ENCODE peak calls at places on chromosome 22, in six cellular contexts. U is effector memory CD4-positive, alpha-beta T cell; I is substantia nigra; V is AG04450; M is AG08395; Y is ecto neural progenitor cell. S is an unnamed sample.

GRCh38 chr22:44182591-44183588 is 2.2 kb downstream of the PARVG start:
- DNase-seq in Y (no peak), I (no peak), U (no peak), M (no peak), V (no peak), S (peak)

GRCh38 chr22:20013382-20013871 is 3.2 kb downstream of the ARVCF start:
- DNase-seq in U (no peak), M (peak), I (peak), Y (peak), V (no peak), S (peak)

GRCh38 chr22:38033522-38034277 is 23.5 kb upstream of the PICK1 start:
- DNase-seq in U (no peak), Y (no peak), M (no peak), I (peak), V (no peak), S (peak)

GRCh38 chr22:37492428-37493344 is 6.5 kb upstream of the MFNG start:
- DNase-seq in V (no peak), Y (peak), M (peak), U (no peak), I (no peak), S (no peak)

GRCh38 chr22:32676196-32676595 is 125.3 kb upstream of the TIMP3 start:
- DNase-seq in I (no peak), U (no peak), M (no peak), V (no peak), Y (no peak), S (no peak)

GRCh38 chr22:29700206-29700948 is 19.4 kb upstream of the CABP7 start:
- DNase-seq in Y (no peak), I (no peak), U (no peak), M (no peak), V (no peak), S (no peak)

GRCh38 chr22:26967282-26967681 is 309.9 kb downstream of the MIAT start:
- DNase-seq in U (no peak), M (no peak), Y (no peak), V (no peak), I (no peak), S (no peak)

GRCh38 chr22:44776535-44777363 is 24.4 kb downstream of the ARHGAP8 start:
- DNase-seq in I (no peak), Y (no peak), U (no peak), V (no peak), M (no peak), S (no peak)

GRCh38 chr22:43001271-43002197 is 13.4 kb downstream of the PACSIN2 start:
- DNase-seq in Y (no peak), U (no peak), I (no peak), V (no peak), M (no peak), S (no peak)

GRCh38 chr22:49185312-49185969 is 642.2 kb downstream of the BRD1 start:
- DNase-seq in U (no peak), M (no peak), V (no peak), Y (no peak), I (no peak), S (no peak)

GRCh38 chr22:35482974-35483373 is 57.7 kb upstream of the RASD2 start:
- DNase-seq in Y (no peak), U (no peak), I (no peak), M (no peak), V (no peak), S (no peak)

GRCh38 chr22:27711756-27712155 is 89.8 kb downstream of the MN1 start:
- DNase-seq in I (no peak), M (no peak), V (no peak), U (no peak), Y (no peak), S (no peak)

GRCh38 chr22:21568207-21569075 is 927 bp downstream of the UBE2L3 start:
- DNase-seq in U (peak), V (no peak), Y (no peak), I (peak), M (peak), S (no peak)

GRCh38 chr22:26805131-26805530 is 147.7 kb downstream of the MIAT start:
- DNase-seq in M (peak), I (no peak), Y (no peak), U (no peak), V (no peak), S (no peak)

GRCh38 chr22:43376765-43377485 is 33.8 kb upstream of the SCUBE1 start:
- DNase-seq in V (no peak), U (peak), I (no peak), Y (no peak), M (no peak), S (no peak)

GRCh38 chr22:29782061-29782845 is 15.1 kb downstream of the UQCR10 start:
- DNase-seq in V (no peak), M (peak), I (peak), Y (no peak), U (no peak), S (peak)

GRCh38 chr22:45731041-45731797 is 59.6 kb downstream of the ATXN10 start:
- DNase-seq in U (no peak), V (no peak), I (no peak), M (peak), Y (no peak), S (no peak)

GRCh38 chr22:29524440-29525191 is 28.9 kb downstream of the THOC5 start:
- DNase-seq in Y (peak), V (no peak), M (peak), U (no peak), I (no peak), S (no peak)

GRCh38 chr22:30427871-30428270 is 2.3 kb downstream of the MTFP1 start:
- DNase-seq in V (no peak), I (no peak), U (no peak), Y (no peak), M (no peak), S (no peak)

GRCh38 chr22:27800250-27801131 is 1.1 kb downstream of the MN1 start:
- DNase-seq in V (no peak), I (no peak), U (no peak), M (peak), Y (no peak), S (peak)